ENCODE peak calls at places on chromosomes 12 and 14, in five cellular contexts. R, M, F, E and A are unnamed samples.

GRCh38 chr14:29465095-29465494 is 462.6 kb downstream of the PRKD1 start:
- DNase-seq in R (no peak), M (no peak), F (no peak), E (no peak), A (no peak)

GRCh38 chr12:49961111-49961922 is at the start of gene AQP5:
- DNase-seq in R (no peak), M (peak), F (no peak), E (no peak), A (no peak)

GRCh38 chr12:131578828-131579227 is 132.1 kb upstream of the SFSWAP start:
- DNase-seq in R (no peak), M (no peak), F (no peak), E (no peak), A (no peak)

GRCh38 chr14:101073598-101073965 is 170.1 kb upstream of the RTL1 start:
- DNase-seq in R (no peak), M (no peak), F (no peak), E (no peak), A (no peak)

GRCh38 chr12:95240556-95240955 is 22.9 kb downstream of the VEZT start:
- DNase-seq in R (no peak), M (peak), F (no peak), E (no peak), A (no peak)

GRCh38 chr14:101122855-101123129 is 219.3 kb upstream of the RTL1 start:
- DNase-seq in R (no peak), M (no peak), F (no peak), E (no peak), A (no peak)

GRCh38 chr14:104113631-104114420 is 24.6 kb upstream of the KIF26A start:
- DNase-seq in R (no peak), M (no peak), F (no peak), E (no peak), A (peak)

GRCh38 chr14:26709019-26709418 is 111.2 kb upstream of the NOVA1 start:
- DNase-seq in R (no peak), M (no peak), F (no peak), E (no peak), A (peak)

GRCh38 chr14:93533864-93534263 is 103.1 kb downstream of the UNC79 start:
- DNase-seq in R (no peak), M (peak), F (no peak), E (no peak), A (no peak)

GRCh38 chr12:65941388-65941787 is 117.1 kb downstream of the HMGA2 start:
- DNase-seq in R (peak), M (no peak), F (no peak), E (no peak), A (peak)

GRCh38 chr12:62686938-62687337 is 220.3 kb downstream of the MON2 start:
- DNase-seq in R (no peak), M (no peak), F (no peak), E (no peak), A (no peak)

GRCh38 chr14:58907803-58908202 is 270.0 kb downstream of the DACT1 start:
- DNase-seq in R (no peak), M (no peak), F (no peak), E (no peak), A (no peak)

GRCh38 chr12:64039285-64039871 is 182.7 kb downstream of the KICS2 start:
- DNase-seq in R (no peak), M (no peak), F (no peak), E (no peak), A (peak)

GRCh38 chr12:63103489-63104131 is 47.4 kb downstream of the AVPR1A start:
- DNase-seq in R (peak), M (peak), F (no peak), E (peak), A (peak)

GRCh38 chr12:12819752-12820311 is 6.7 kb downstream of the DDX47 start:
- DNase-seq in R (peak), M (no peak), F (no peak), E (no peak), A (peak)

GRCh38 chr12:53500776-53501614 is at the start of gene TARBP2:
- DNase-seq in R (peak), M (peak), F (peak), E (peak), A (peak)

GRCh38 chr12:400828-401227 is 616 bp upstream of the CCDC77 start:
- DNase-seq in R (no peak), M (no peak), F (no peak), E (no peak), A (no peak)

GRCh38 chr12:401235-402126 is at the start of gene CCDC77:
- DNase-seq in R (peak), M (peak), F (peak), E (peak), A (peak)

GRCh38 chr12:402127-402456 is 648 bp downstream of the CCDC77 start:
- DNase-seq in R (no peak), M (no peak), F (no peak), E (peak), A (peak)
- TF ChIP-seq CTCF in R (peak), M (no peak), F (no peak), E (peak), A (peak)

GRCh38 chr14:54396493-54397335 is at the start of gene CDKN3:
- DNase-seq in R (peak), M (peak), F (peak), E (peak), A (peak)
- TF ChIP-seq CTCF in R (peak), M (peak), F (no peak), E (peak), A (peak)

GRCh38 chr12:59164991-59165718 is 244.9 kb upstream of the LRIG3 start:
- DNase-seq in R (peak), M (no peak), F (no peak), E (peak), A (peak)
- TF ChIP-seq CTCF in R (peak), M (peak), F (no peak), E (peak), A (no peak)

GRCh38 chr14:99029150-99029915 is 242.7 kb downstream of the BCL11B start:
- DNase-seq in R (no peak), M (no peak), F (no peak), E (no peak), A (no peak)
- TF ChIP-seq CTCF in R (no peak), M (no peak), F (no peak), E (no peak), A (no peak)

DNA sequence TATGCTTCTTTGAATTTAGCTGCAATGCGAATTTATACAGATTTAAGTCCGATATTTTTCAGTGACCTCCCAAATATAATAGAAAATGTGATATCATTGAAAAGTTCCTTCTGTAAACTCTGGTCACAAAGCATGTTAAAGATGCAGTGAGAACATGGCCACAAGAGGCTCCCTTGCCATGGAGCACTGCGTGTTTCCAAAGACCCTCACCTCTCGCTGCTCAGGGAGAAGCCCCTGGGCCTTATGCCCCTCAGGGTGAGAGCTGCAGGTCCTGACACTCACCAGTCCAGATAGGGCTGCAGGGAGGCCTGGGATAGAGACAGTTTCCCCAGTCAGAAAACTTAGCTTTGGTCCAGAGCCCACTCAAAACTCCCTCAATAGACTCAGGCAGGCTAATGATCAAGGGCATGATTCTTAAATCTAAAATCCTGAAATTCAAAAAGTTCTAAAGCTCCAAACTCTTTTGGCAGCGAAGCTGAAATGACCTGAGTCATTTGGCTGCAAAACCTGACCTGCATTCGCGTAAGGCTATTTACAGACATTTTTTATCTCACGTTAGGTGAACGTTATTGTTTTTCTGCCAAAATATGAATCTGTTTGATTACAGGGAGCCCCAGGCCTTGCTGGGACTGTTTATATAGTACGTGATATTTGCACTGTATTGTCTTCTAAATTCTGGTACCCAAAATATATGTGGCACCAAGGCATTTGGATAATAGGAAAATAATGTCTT is 67.8 kb downstream of the CAPZA3 start:
- DNase-seq in R (no peak), M (no peak), F (no peak), E (no peak), A (no peak)
- TF ChIP-seq CTCF in R (no peak), M (no peak), F (no peak), E (peak), A (no peak)

DNA sequence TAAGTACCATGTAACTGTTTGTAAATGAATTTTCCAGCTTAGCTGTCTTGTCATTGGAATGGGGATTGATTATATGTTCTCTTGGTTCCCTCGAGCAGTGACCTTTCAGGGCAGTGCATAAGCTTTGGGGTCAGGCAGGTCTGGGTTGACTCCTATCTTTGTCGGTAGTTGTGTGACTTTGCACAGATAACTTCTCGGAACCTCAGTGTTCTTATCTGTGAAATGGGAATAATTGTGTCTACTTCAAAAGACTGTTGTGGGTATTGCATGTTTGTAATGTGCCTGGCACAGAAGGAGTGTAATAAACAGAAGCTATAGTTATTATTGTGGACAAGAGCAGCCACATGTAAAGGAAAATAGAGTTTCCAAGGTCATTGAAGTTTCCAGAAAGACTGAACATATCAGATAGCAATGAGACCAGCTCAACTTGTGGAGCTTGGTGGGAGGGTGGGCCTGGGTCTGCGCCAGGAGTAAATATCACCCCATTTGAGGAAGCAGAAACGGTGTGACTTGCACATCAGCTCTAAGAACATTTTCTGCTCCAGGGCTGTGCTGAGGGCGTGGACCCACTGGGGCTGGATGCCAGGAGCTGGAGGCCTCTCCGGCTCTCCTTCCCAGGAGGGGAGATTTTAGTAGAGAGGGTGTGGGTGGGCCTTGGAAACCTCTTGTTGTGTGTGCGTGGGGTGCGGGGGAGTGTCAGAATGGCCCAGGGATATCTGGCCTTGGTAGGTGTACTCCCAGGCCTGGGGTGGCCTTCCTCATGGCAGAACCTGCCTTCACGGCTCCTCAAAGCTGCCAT is 19.8 kb downstream of the FOS start:
- DNase-seq in R (peak), M (no peak), F (no peak), E (no peak), A (peak)
- TF ChIP-seq CTCF in R (no peak), M (no peak), F (no peak), E (no peak), A (no peak)

DNA sequence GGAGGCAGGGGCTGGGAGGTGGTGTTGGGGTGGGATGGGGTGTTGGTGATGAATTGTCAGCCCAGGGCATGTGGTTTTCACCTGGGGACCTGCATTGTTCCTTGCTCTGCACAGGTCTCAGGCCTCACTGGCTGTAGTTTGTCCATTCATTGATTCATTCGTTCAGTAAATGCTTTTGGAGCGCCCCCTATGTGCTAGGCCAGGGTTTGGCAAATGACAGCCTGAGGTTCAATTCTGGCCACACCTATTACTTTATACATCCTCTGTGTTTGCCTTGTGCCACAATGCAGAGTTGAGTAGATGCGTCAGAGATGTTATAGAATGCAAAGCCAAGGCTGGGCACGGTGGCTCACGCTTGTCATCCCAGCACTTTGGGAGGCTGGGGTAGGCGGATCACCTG is 4.7 kb downstream of the ADCK1 start:
- DNase-seq in R (no peak), M (peak), F (no peak), E (peak), A (peak)
- TF ChIP-seq CTCF in R (no peak), M (peak), F (no peak), E (peak), A (peak)

DNA sequence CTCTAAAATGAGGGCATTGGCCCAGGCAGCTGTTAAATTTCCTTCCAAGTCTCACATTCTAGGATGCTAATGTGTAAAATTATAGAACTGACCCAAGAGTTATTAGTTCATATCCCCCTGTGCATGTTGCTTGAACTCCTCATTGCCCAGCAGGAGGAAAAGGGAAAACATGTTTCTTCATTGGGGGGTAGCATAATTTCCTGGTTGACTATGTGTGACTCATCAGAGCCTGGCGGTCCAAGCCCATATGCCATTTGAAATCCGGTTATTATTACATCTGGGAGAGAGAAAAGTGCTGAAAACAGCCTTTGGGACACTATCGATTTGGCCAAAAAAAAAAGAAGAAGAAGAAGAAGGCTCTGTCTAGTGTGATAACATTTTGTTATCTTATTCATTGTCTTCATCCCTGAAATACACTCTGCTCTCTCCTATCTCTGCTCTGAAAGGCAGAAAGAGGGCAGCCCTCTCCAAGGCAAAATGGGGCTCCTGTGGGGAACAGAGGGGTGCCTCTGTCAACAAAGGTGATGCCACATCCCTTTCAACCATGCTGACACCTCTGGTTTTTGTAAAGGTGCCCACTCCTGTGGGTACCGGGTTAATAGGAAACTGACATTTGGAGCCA is 114.2 kb downstream of the DAD1 start:
- DNase-seq in R (no peak), M (no peak), F (no peak), E (no peak), A (peak)
- TF ChIP-seq CTCF in R (no peak), M (no peak), F (no peak), E (no peak), A (no peak)

DNA sequence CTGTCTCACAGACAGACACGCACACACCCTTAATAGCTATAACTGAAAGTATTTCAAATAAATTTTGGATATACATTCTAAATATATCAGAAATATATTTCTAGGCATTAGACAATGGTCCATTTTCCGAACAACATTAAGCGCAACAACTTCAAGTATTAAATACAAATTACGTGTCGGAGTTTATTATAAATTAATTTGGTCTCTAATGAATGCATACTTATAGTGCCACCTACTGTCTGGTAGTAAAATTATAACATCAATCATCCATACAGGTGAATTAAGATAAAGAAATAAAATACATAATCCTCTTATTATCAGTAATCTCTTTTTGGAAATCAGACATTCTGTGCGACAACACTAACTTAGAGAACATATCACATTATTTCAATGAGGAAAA is 27.2 kb upstream of the CMAS start:
- DNase-seq in R (peak), M (no peak), F (no peak), E (no peak), A (peak)
- TF ChIP-seq CTCF in R (peak), M (no peak), F (peak), E (peak), A (peak)